ENCODE peak calls at places on chromosomes 4 and X, in nine cellular contexts. J, B, Q, S, M, R, D, I and H are unnamed samples.

GRCh38 chr4:1379801-1380331 is 26.4 kb downstream of the NKX1-1 start:
- DNase-seq in M (no peak), D (no peak), B (peak), Q (no peak), S (no peak), I (no peak), J (no peak), R (no peak), H (no peak)

GRCh38 chr4:179607003-179607402 is 2164.8 kb upstream of the AGA start:
- DNase-seq in M (no peak), S (no peak), B (no peak), R (peak), J (no peak), Q (no peak), I (no peak), D (no peak), H (no peak)

GRCh38 chr4:186227744-186228513 is 622 bp downstream of the KLKB1 start:
- DNase-seq in M (no peak), R (no peak), B (no peak), D (no peak), J (no peak), Q (no peak), I (no peak), S (no peak), H (no peak)

GRCh38 chr4:145956288-145956890 is 17.8 kb upstream of the ZNF827 start:
- DNase-seq in R (peak), S (peak), M (no peak), Q (peak), J (no peak), I (peak), D (no peak), B (peak), H (no peak)

GRCh38 chr4:88610771-88611170 is 18.5 kb downstream of the HERC3 start:
- DNase-seq in J (no peak), I (no peak), R (no peak), S (no peak), B (no peak), Q (no peak), D (no peak), M (peak), H (peak)

GRCh38 chrX:69024931-69025330 is 140.3 kb downstream of the PJA1 start:
- DNase-seq in S (no peak), B (no peak), I (no peak), J (no peak), R (peak), M (no peak), Q (no peak), D (peak), H (no peak)

GRCh38 chrX:123590842-123591491 is 141.9 kb downstream of the THOC2 start:
- DNase-seq in I (no peak), M (no peak), D (no peak), J (no peak), R (peak), S (no peak), B (no peak), Q (no peak), H (no peak)

GRCh38 chrX:63441717-63442116 is 90.6 kb upstream of the SPIN4 start:
- DNase-seq in R (no peak), J (no peak), Q (no peak), S (no peak), I (no peak), M (no peak), D (no peak), B (no peak), H (no peak)

GRCh38 chr4:8419222-8420041 is 21.1 kb downstream of the ACOX3 start:
- DNase-seq in Q (no peak), M (no peak), S (peak), D (no peak), I (no peak), J (no peak), R (peak), B (no peak), H (no peak)

GRCh38 chrX:153064061-153064460 is 7.8 kb downstream of the PNMA3 start:
- DNase-seq in S (no peak), M (no peak), B (no peak), Q (no peak), R (no peak), J (no peak), I (no peak), D (no peak), H (no peak)

GRCh38 chr4:188246488-188246887 is 107.2 kb downstream of the TRIML1 start:
- DNase-seq in B (no peak), Q (no peak), J (no peak), D (peak), M (no peak), S (no peak), I (no peak), R (peak), H (no peak)

GRCh38 chr4:3945511-3946290 is 179.5 kb downstream of the ADRA2C start:
- DNase-seq in S (no peak), R (no peak), D (no peak), B (no peak), I (no peak), M (no peak), Q (no peak), J (no peak), H (no peak)

GRCh38 chr4:69323284-69323683 is 43.0 kb downstream of the UGT2B28 start:
- DNase-seq in J (no peak), B (no peak), I (no peak), D (no peak), S (no peak), R (no peak), M (no peak), Q (no peak), H (no peak)

GRCh38 chr4:127012549-127012948 is 620.2 kb upstream of the INTU start:
- DNase-seq in I (no peak), J (no peak), M (peak), R (peak), B (no peak), D (no peak), S (no peak), Q (no peak), H (no peak)

GRCh38 chrX:57583477-57583876 is 8.3 kb upstream of the ZXDB start:
- DNase-seq in J (no peak), Q (no peak), B (no peak), R (no peak), D (no peak), I (no peak), M (no peak), S (no peak), H (no peak)

GRCh38 chrX:142233400-142233799 is 28.3 kb upstream of the MAGEC2 start:
- DNase-seq in M (no peak), R (no peak), I (no peak), D (no peak), S (no peak), J (no peak), Q (no peak), B (no peak), H (no peak)

GRCh38 chr4:139177049-139177887 is at the start of gene ELF2:
- DNase-seq in M (peak), S (peak), R (peak), Q (peak), B (peak), I (peak), J (peak), D (peak), H (peak)

GRCh38 chr4:176238157-176238608 is 30.8 kb downstream of the ASB5 start:
- DNase-seq in M (peak), D (no peak), J (no peak), R (no peak), S (no peak), B (no peak), Q (no peak), I (no peak), H (no peak)

GRCh38 chrX:101191217-101191750 is 28.3 kb upstream of the DRP2 start:
- DNase-seq in D (no peak), Q (peak), R (peak), M (no peak), S (no peak), I (peak), J (peak), B (no peak), H (peak)

GRCh38 chrX:261167-261857 is 19.9 kb upstream of the PLCXD1 start:
- DNase-seq in I (no peak), S (no peak), J (no peak), B (no peak), M (no peak), R (peak), D (peak), Q (no peak), H (no peak)

GRCh38 chrX:78105944-78106650 is 2.0 kb downstream of the PGK1 start:
- DNase-seq in S (no peak), J (no peak), I (no peak), B (no peak), R (no peak), D (no peak), Q (no peak), M (no peak), H (no peak)

GRCh38 chr4:67927251-67927650 is 36.0 kb downstream of the TMPRSS11A start:
- DNase-seq in R (no peak), S (no peak), Q (no peak), M (no peak), I (no peak), J (no peak), D (no peak), B (no peak), H (no peak)

GRCh38 chr4:76504613-76505465 is 69.8 kb downstream of the SHROOM3 start:
- DNase-seq in S (no peak), Q (no peak), J (no peak), B (no peak), R (peak), M (peak), I (no peak), D (no peak), H (no peak)

GRCh38 chrX:137031039-137031438 is 2.8 kb downstream of the GPR101 start:
- DNase-seq in I (no peak), Q (no peak), M (no peak), R (no peak), J (no peak), D (no peak), B (no peak), S (no peak), H (no peak)

GRCh38 chr4:55386073-55386472 is 9.7 kb upstream of the TMEM165 start:
- DNase-seq in I (no peak), R (peak), S (no peak), D (no peak), Q (no peak), J (no peak), B (no peak), M (no peak), H (no peak)

GRCh38 chrX:136684120-136684519 is 36.2 kb downstream of the CD40LG start:
- DNase-seq in M (no peak), B (no peak), J (no peak), Q (no peak), I (no peak), D (no peak), S (no peak), R (no peak), H (no peak)

GRCh38 chr4:101123231-101123630 is 224.1 kb downstream of the PPP3CA start:
- DNase-seq in J (no peak), D (no peak), M (no peak), S (no peak), I (no peak), R (peak), B (no peak), Q (no peak), H (no peak)

GRCh38 chrX:31237189-31237588 is 165.3 kb upstream of the FTHL17 start:
- DNase-seq in B (no peak), R (no peak), S (no peak), D (no peak), M (no peak), I (no peak), J (no peak), Q (no peak), H (no peak)

GRCh38 chr4:139367421-139368090 is 65.3 kb upstream of the NDUFC1 start:
- DNase-seq in Q (no peak), J (no peak), R (peak), B (no peak), D (no peak), I (no peak), M (peak), S (no peak), H (no peak)

GRCh38 chr4:156941940-156942548 is 29.6 kb downstream of the PDGFC start:
- DNase-seq in B (no peak), R (peak), Q (peak), S (no peak), D (peak), I (peak), M (no peak), J (peak), H (no peak)

GRCh38 chr4:41506071-41506470 is 31.9 kb upstream of the LIMCH1 start:
- DNase-seq in M (peak), Q (no peak), J (no peak), B (no peak), I (no peak), D (no peak), R (peak), S (no peak), H (no peak)

GRCh38 chr4:120709986-120710385 is 212.5 kb downstream of the PRDM5 start:
- DNase-seq in I (no peak), Q (no peak), M (no peak), S (no peak), J (no peak), D (no peak), R (no peak), B (no peak), H (no peak)

GRCh38 chrX:36867143-36867542 is 141.0 kb upstream of the FAM47C start:
- DNase-seq in D (no peak), I (peak), R (peak), S (no peak), J (no peak), M (peak), Q (no peak), B (no peak), H (no peak)

GRCh38 chr4:168645933-168646768 is 149.3 kb downstream of the PALLD start:
- DNase-seq in M (no peak), S (no peak), B (no peak), J (no peak), R (no peak), Q (no peak), I (no peak), D (no peak), H (no peak)

GRCh38 chr4:110611968-110612447 is 10.9 kb downstream of the PITX2 start:
- DNase-seq in B (no peak), J (no peak), M (no peak), D (no peak), R (no peak), Q (no peak), I (no peak), S (no peak), H (no peak)

GRCh38 chr4:80206541-80207171 is 9.4 kb downstream of the PRDM8 start:
- DNase-seq in S (no peak), R (no peak), Q (no peak), B (no peak), D (no peak), M (no peak), I (no peak), J (no peak), H (no peak)

GRCh38 chr4:16045687-16046086 is 38.1 kb downstream of the PROM1 start:
- DNase-seq in I (no peak), S (no peak), M (no peak), D (no peak), J (no peak), B (no peak), Q (no peak), R (no peak), H (no peak)

GRCh38 chr4:104641427-104641826 is 146.7 kb upstream of the CXXC4 start:
- DNase-seq in M (no peak), Q (no peak), I (no peak), S (no peak), J (no peak), R (no peak), D (no peak), B (no peak), H (no peak)